ENCODE peak calls at places on chromosomes 16 and 17, in nine cellular contexts. One of them, this sample, is unnamed.

GRCh38 chr16:51685498-51685897 is 534.4 kb upstream of the SALL1 start:
- DNase-seq in heart right ventricle: no peak
- DNase-seq in caudate nucleus: no peak
- DNase-seq in neuronal stem cell: no peak
- DNase-seq in stomach: no peak
- DNase-seq in dorsolateral prefrontal cortex: no peak
- DNase-seq in PC-9: no peak
- DNase-seq in left ventricle myocardium inferior: no peak
- DNase-seq in adrenal gland: no peak
- DNase-seq in this sample: no peak

GRCh38 chr17:6608321-6608720 is 32.2 kb downstream of the KIAA0753 start:
- DNase-seq in PC-9: peak
- DNase-seq in heart right ventricle: no peak
- DNase-seq in adrenal gland: no peak
- DNase-seq in stomach: no peak
- DNase-seq in dorsolateral prefrontal cortex: no peak
- DNase-seq in caudate nucleus: no peak
- DNase-seq in neuronal stem cell: no peak
- DNase-seq in left ventricle myocardium inferior: no peak
- DNase-seq in this sample: no peak

GRCh38 chr16:55370762-55371482 is 46.9 kb downstream of the IRX6 start:
- DNase-seq in stomach: peak
- DNase-seq in caudate nucleus: peak
- DNase-seq in dorsolateral prefrontal cortex: peak
- DNase-seq in heart right ventricle: peak
- DNase-seq in left ventricle myocardium inferior: peak
- DNase-seq in neuronal stem cell: peak
- DNase-seq in PC-9: no peak
- DNase-seq in adrenal gland: peak
- DNase-seq in this sample: no peak

GRCh38 chr17:27733771-27734170 is 66.6 kb downstream of the NOS2 start:
- DNase-seq in dorsolateral prefrontal cortex: no peak
- DNase-seq in left ventricle myocardium inferior: no peak
- DNase-seq in neuronal stem cell: no peak
- DNase-seq in caudate nucleus: no peak
- DNase-seq in heart right ventricle: no peak
- DNase-seq in PC-9: no peak
- DNase-seq in adrenal gland: no peak
- DNase-seq in stomach: no peak
- DNase-seq in this sample: no peak

GRCh38 chr16:30445408-30446202 is at the start of gene SEPHS2:
- DNase-seq in adrenal gland: peak
- DNase-seq in heart right ventricle: peak
- DNase-seq in stomach: peak
- DNase-seq in dorsolateral prefrontal cortex: peak
- DNase-seq in neuronal stem cell: peak
- DNase-seq in caudate nucleus: peak
- DNase-seq in left ventricle myocardium inferior: peak
- DNase-seq in PC-9: peak
- DNase-seq in this sample: peak

GRCh38 chr16:7547736-7548135 is 215.1 kb downstream of the RBFOX1 start:
- DNase-seq in left ventricle myocardium inferior: no peak
- DNase-seq in caudate nucleus: no peak
- DNase-seq in neuronal stem cell: no peak
- DNase-seq in dorsolateral prefrontal cortex: no peak
- DNase-seq in PC-9: no peak
- DNase-seq in heart right ventricle: no peak
- DNase-seq in adrenal gland: no peak
- DNase-seq in stomach: no peak
- DNase-seq in this sample: no peak

GRCh38 chr16:24972608-24973220 is 42.5 kb downstream of the ARHGAP17 start:
- DNase-seq in PC-9: no peak
- DNase-seq in stomach: no peak
- DNase-seq in adrenal gland: peak
- DNase-seq in left ventricle myocardium inferior: no peak
- DNase-seq in dorsolateral prefrontal cortex: no peak
- DNase-seq in neuronal stem cell: no peak
- DNase-seq in caudate nucleus: no peak
- DNase-seq in heart right ventricle: no peak
- DNase-seq in this sample: no peak

GRCh38 chr17:44584498-44584897 is 27.2 kb downstream of the FZD2 start:
- DNase-seq in stomach: no peak
- DNase-seq in left ventricle myocardium inferior: no peak
- DNase-seq in adrenal gland: no peak
- DNase-seq in dorsolateral prefrontal cortex: no peak
- DNase-seq in heart right ventricle: peak
- DNase-seq in caudate nucleus: no peak
- DNase-seq in neuronal stem cell: no peak
- DNase-seq in PC-9: no peak
- DNase-seq in this sample: no peak

GRCh38 chr16:27723711-27724490 is 174.0 kb downstream of the KATNIP start:
- DNase-seq in caudate nucleus: peak
- DNase-seq in left ventricle myocardium inferior: no peak
- DNase-seq in neuronal stem cell: no peak
- DNase-seq in heart right ventricle: no peak
- DNase-seq in PC-9: no peak
- DNase-seq in adrenal gland: no peak
- DNase-seq in dorsolateral prefrontal cortex: no peak
- DNase-seq in stomach: no peak
- DNase-seq in this sample: no peak

GRCh38 chr17:48429156-48429555 is 858 bp downstream of the SKAP1 start:
- DNase-seq in neuronal stem cell: no peak
- DNase-seq in heart right ventricle: no peak
- DNase-seq in dorsolateral prefrontal cortex: no peak
- DNase-seq in stomach: no peak
- DNase-seq in left ventricle myocardium inferior: no peak
- DNase-seq in caudate nucleus: no peak
- DNase-seq in PC-9: no peak
- DNase-seq in adrenal gland: no peak
- DNase-seq in this sample: peak

GRCh38 chr16:50371936-50372595 is 3.3 kb upstream of the BRD7 start:
- DNase-seq in stomach: no peak
- DNase-seq in PC-9: no peak
- DNase-seq in caudate nucleus: peak
- DNase-seq in left ventricle myocardium inferior: no peak
- DNase-seq in neuronal stem cell: no peak
- DNase-seq in heart right ventricle: no peak
- DNase-seq in adrenal gland: peak
- DNase-seq in dorsolateral prefrontal cortex: peak
- DNase-seq in this sample: no peak

GRCh38 chr17:31491794-31492171 is 100.3 kb downstream of the RAB11FIP4 start:
- DNase-seq in dorsolateral prefrontal cortex: no peak
- DNase-seq in neuronal stem cell: no peak
- DNase-seq in caudate nucleus: no peak
- DNase-seq in stomach: no peak
- DNase-seq in adrenal gland: no peak
- DNase-seq in heart right ventricle: no peak
- DNase-seq in left ventricle myocardium inferior: no peak
- DNase-seq in PC-9: no peak
- DNase-seq in this sample: peak

GRCh38 chr17:72588961-72589360 is 468.1 kb downstream of the SOX9 start:
- DNase-seq in heart right ventricle: no peak
- DNase-seq in neuronal stem cell: no peak
- DNase-seq in caudate nucleus: peak
- DNase-seq in PC-9: peak
- DNase-seq in left ventricle myocardium inferior: no peak
- DNase-seq in stomach: peak
- DNase-seq in adrenal gland: no peak
- DNase-seq in dorsolateral prefrontal cortex: peak
- DNase-seq in this sample: no peak

GRCh38 chr16:10871157-10871991 is 5.6 kb upstream of the CIITA start:
- DNase-seq in PC-9: peak
- DNase-seq in left ventricle myocardium inferior: no peak
- DNase-seq in neuronal stem cell: no peak
- DNase-seq in dorsolateral prefrontal cortex: no peak
- DNase-seq in stomach: peak
- DNase-seq in heart right ventricle: peak
- DNase-seq in adrenal gland: peak
- DNase-seq in caudate nucleus: no peak
- DNase-seq in this sample: peak

GRCh38 chr17:67573987-67574657 is 143.6 kb upstream of the NOL11 start:
- DNase-seq in heart right ventricle: no peak
- DNase-seq in stomach: no peak
- DNase-seq in PC-9: no peak
- DNase-seq in caudate nucleus: no peak
- DNase-seq in adrenal gland: peak
- DNase-seq in neuronal stem cell: no peak
- DNase-seq in left ventricle myocardium inferior: no peak
- DNase-seq in dorsolateral prefrontal cortex: no peak
- DNase-seq in this sample: no peak

GRCh38 chr17:47684025-47684424 is 9.9 kb upstream of the TBKBP1 start:
- DNase-seq in adrenal gland: no peak
- DNase-seq in caudate nucleus: no peak
- DNase-seq in PC-9: no peak
- DNase-seq in dorsolateral prefrontal cortex: no peak
- DNase-seq in stomach: no peak
- DNase-seq in left ventricle myocardium inferior: no peak
- DNase-seq in heart right ventricle: no peak
- DNase-seq in neuronal stem cell: no peak
- DNase-seq in this sample: no peak

GRCh38 chr17:19303367-19303776 is 59.2 kb downstream of the B9D1 start:
- DNase-seq in adrenal gland: peak
- DNase-seq in neuronal stem cell: no peak
- DNase-seq in caudate nucleus: no peak
- DNase-seq in PC-9: no peak
- DNase-seq in stomach: no peak
- DNase-seq in left ventricle myocardium inferior: no peak
- DNase-seq in heart right ventricle: no peak
- DNase-seq in dorsolateral prefrontal cortex: no peak
- DNase-seq in this sample: no peak

GRCh38 chr16:66569827-66570405 is 3.7 kb downstream of the CMTM1 start:
- DNase-seq in caudate nucleus: no peak
- DNase-seq in PC-9: no peak
- DNase-seq in heart right ventricle: no peak
- DNase-seq in left ventricle myocardium inferior: no peak
- DNase-seq in dorsolateral prefrontal cortex: no peak
- DNase-seq in stomach: no peak
- DNase-seq in adrenal gland: no peak
- DNase-seq in neuronal stem cell: no peak
- DNase-seq in this sample: no peak

GRCh38 chr17:16516594-16517018 is 24.6 kb upstream of the LRRC75A start:
- DNase-seq in dorsolateral prefrontal cortex: peak
- DNase-seq in adrenal gland: peak
- DNase-seq in heart right ventricle: peak
- DNase-seq in stomach: no peak
- DNase-seq in PC-9: peak
- DNase-seq in left ventricle myocardium inferior: no peak
- DNase-seq in caudate nucleus: peak
- DNase-seq in neuronal stem cell: no peak
- DNase-seq in this sample: no peak

GRCh38 chr17:68437979-68438877 is 19.1 kb downstream of the WIPI1 start:
- DNase-seq in dorsolateral prefrontal cortex: no peak
- DNase-seq in heart right ventricle: peak
- DNase-seq in left ventricle myocardium inferior: peak
- DNase-seq in neuronal stem cell: no peak
- DNase-seq in adrenal gland: peak
- DNase-seq in caudate nucleus: no peak
- DNase-seq in stomach: peak
- DNase-seq in PC-9: no peak
- DNase-seq in this sample: no peak

GRCh38 chr16:56203052-56203451 is 11.8 kb downstream of the GNAO1 start:
- DNase-seq in PC-9: no peak
- DNase-seq in heart right ventricle: no peak
- DNase-seq in neuronal stem cell: no peak
- DNase-seq in dorsolateral prefrontal cortex: peak
- DNase-seq in adrenal gland: no peak
- DNase-seq in stomach: no peak
- DNase-seq in caudate nucleus: peak
- DNase-seq in left ventricle myocardium inferior: no peak
- DNase-seq in this sample: no peak

DNA sequence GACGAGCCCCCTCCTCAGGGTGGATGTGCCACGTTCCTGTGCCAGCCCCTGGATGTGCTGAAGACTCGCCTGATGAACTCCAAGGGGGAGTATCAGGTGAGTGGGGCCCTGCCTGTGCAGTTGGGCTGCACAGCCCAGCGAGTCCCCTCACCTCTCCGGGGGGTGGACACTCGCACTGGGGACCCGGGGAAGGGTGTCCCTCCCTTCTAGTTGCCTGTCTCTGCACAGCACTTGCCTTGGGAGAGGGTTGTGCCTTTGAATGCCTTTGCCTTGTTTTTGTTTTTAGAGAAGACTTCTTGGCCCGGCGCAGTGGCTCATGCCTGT is 5.6 kb downstream of the SLC25A10 start:
- DNase-seq in left ventricle myocardium inferior: no peak
- DNase-seq in stomach: no peak
- DNase-seq in dorsolateral prefrontal cortex: no peak
- DNase-seq in neuronal stem cell: no peak
- DNase-seq in caudate nucleus: no peak
- DNase-seq in PC-9: no peak
- DNase-seq in heart right ventricle: no peak
- DNase-seq in adrenal gland: no peak
- DNase-seq in this sample: no peak
- H3K27ac ChIP-seq in left ventricle myocardium inferior: no peak
- H3K27ac ChIP-seq in stomach: no peak
- H3K27ac ChIP-seq in dorsolateral prefrontal cortex: no peak
- H3K27ac ChIP-seq in neuronal stem cell: no peak
- H3K27ac ChIP-seq in caudate nucleus: no peak
- H3K27ac ChIP-seq in PC-9: no peak
- H3K27ac ChIP-seq in heart right ventricle: no peak
- H3K27ac ChIP-seq in adrenal gland: no peak
- H3K27ac ChIP-seq in this sample: no peak

GRCh38 chr17:2140683-2141082 is 85.8 kb downstream of the HIC1 start:
- DNase-seq in adrenal gland: peak
- DNase-seq in caudate nucleus: no peak
- DNase-seq in PC-9: no peak
- DNase-seq in stomach: no peak
- DNase-seq in left ventricle myocardium inferior: no peak
- DNase-seq in dorsolateral prefrontal cortex: no peak
- DNase-seq in neuronal stem cell: no peak
- DNase-seq in heart right ventricle: no peak
- DNase-seq in this sample: no peak
- H3K27ac ChIP-seq in adrenal gland: no peak
- H3K27ac ChIP-seq in caudate nucleus: no peak
- H3K27ac ChIP-seq in PC-9: no peak
- H3K27ac ChIP-seq in stomach: no peak
- H3K27ac ChIP-seq in left ventricle myocardium inferior: no peak
- H3K27ac ChIP-seq in dorsolateral prefrontal cortex: no peak
- H3K27ac ChIP-seq in neuronal stem cell: no peak
- H3K27ac ChIP-seq in heart right ventricle: no peak
- H3K27ac ChIP-seq in this sample: no peak

GRCh38 chr17:35812456-35812855 is 3.2 kb downstream of the TAF15 start:
- DNase-seq in caudate nucleus: no peak
- DNase-seq in stomach: no peak
- DNase-seq in heart right ventricle: no peak
- DNase-seq in left ventricle myocardium inferior: no peak
- DNase-seq in PC-9: no peak
- DNase-seq in neuronal stem cell: no peak
- DNase-seq in adrenal gland: no peak
- DNase-seq in dorsolateral prefrontal cortex: no peak
- DNase-seq in this sample: no peak
- H3K27ac ChIP-seq in caudate nucleus: no peak
- H3K27ac ChIP-seq in stomach: no peak
- H3K27ac ChIP-seq in heart right ventricle: no peak
- H3K27ac ChIP-seq in left ventricle myocardium inferior: no peak
- H3K27ac ChIP-seq in PC-9: no peak
- H3K27ac ChIP-seq in neuronal stem cell: no peak
- H3K27ac ChIP-seq in adrenal gland: no peak
- H3K27ac ChIP-seq in dorsolateral prefrontal cortex: no peak
- H3K27ac ChIP-seq in this sample: no peak

GRCh38 chr16:12758670-12759558 is 44.8 kb downstream of the CPPED1 start:
- DNase-seq in stomach: no peak
- DNase-seq in caudate nucleus: peak
- DNase-seq in neuronal stem cell: no peak
- DNase-seq in dorsolateral prefrontal cortex: no peak
- DNase-seq in adrenal gland: no peak
- DNase-seq in PC-9: no peak
- DNase-seq in left ventricle myocardium inferior: no peak
- DNase-seq in heart right ventricle: no peak
- DNase-seq in this sample: no peak
- H3K27ac ChIP-seq in stomach: no peak
- H3K27ac ChIP-seq in caudate nucleus: peak
- H3K27ac ChIP-seq in neuronal stem cell: no peak
- H3K27ac ChIP-seq in dorsolateral prefrontal cortex: peak
- H3K27ac ChIP-seq in adrenal gland: no peak
- H3K27ac ChIP-seq in PC-9: no peak
- H3K27ac ChIP-seq in left ventricle myocardium inferior: no peak
- H3K27ac ChIP-seq in heart right ventricle: no peak
- H3K27ac ChIP-seq in this sample: no peak